ENCODE peak calls at places on chromosomes 13 and 19, in ten cellular contexts. X is memory B cell; I is A172; Z is stimulated activated CD4-positive, alpha-beta T cell treated with anti-CD3 and anti-CD28 coated beads, Interleukin-2, amount 100 ng/mL, for 48 hours; J is fibroblast of pulmonary artery; Q is neuronal stem cell; P is activated CD8-positive, alpha-beta memory T cell treated with anti-CD3 and anti-CD28 coated beads for 1 hour; U is activated CD4-positive, alpha-beta T cell treated with anti-CD3 and anti-CD28 coated beads for 24 hours; D is Jurkat, Clone E6-1; H is AG04449. L is an unnamed sample.

GRCh38 chr19:11382898-11383705 is 1.0 kb downstream of the EPOR start:
- DNase-seq in X (peak; percentile 57), I (no peak), Z (peak; percentile 39), J (peak; percentile 39), Q (no peak), P (no peak), U (no peak), D (no peak), H (no peak), L (no peak)

GRCh38 chr13:41117859-41118258 is 14.7 kb downstream of the KBTBD6 start:
- DNase-seq in X (no peak), I (no peak), Z (no peak), J (no peak), Q (no peak), P (no peak), U (no peak), D (no peak), H (no peak), L (no peak)

GRCh38 chr13:40102854-40103253 is 447.4 kb downstream of the COG6 start:
- DNase-seq in X (no peak), I (no peak), Z (peak; percentile 86), J (peak; percentile 90), Q (no peak), P (no peak), U (peak; percentile 84), D (no peak), H (no peak), L (no peak)

GRCh38 chr13:50123515-50123861 is 108.2 kb downstream of the KCNRG start:
- DNase-seq in X (no peak), I (no peak), Z (no peak), J (no peak), Q (no peak), P (no peak), U (no peak), D (no peak), H (no peak), L (no peak)

GRCh38 chr19:2338751-2339643 is 10.5 kb downstream of the SPPL2B start:
- DNase-seq in X (no peak), I (no peak), Z (no peak), J (no peak), Q (no peak), P (no peak), U (no peak), D (no peak), H (no peak), L (no peak)

GRCh38 chr19:30078381-30078910 is 136.4 kb downstream of the URI1 start:
- DNase-seq in X (no peak), I (no peak), Z (no peak), J (no peak), Q (no peak), P (no peak), U (no peak), D (no peak), H (no peak), L (no peak)

GRCh38 chr19:7947939-7948338 is 4.5 kb upstream of the TIMM44 start:
- DNase-seq in X (no peak), I (no peak), Z (no peak), J (peak; percentile 32), Q (no peak), P (no peak), U (no peak), D (no peak), H (no peak), L (no peak)

GRCh38 chr13:107289540-107289939 is 721.6 kb upstream of the ARGLU1 start:
- DNase-seq in X (no peak), I (no peak), Z (no peak), J (no peak), Q (no peak), P (no peak), U (no peak), D (no peak), H (no peak), L (no peak)

GRCh38 chr13:32164622-32165268 is 133.2 kb downstream of the FRY start:
- DNase-seq in X (peak; percentile 10), I (peak; percentile 79), Z (peak; percentile 10), J (peak; percentile 82), Q (peak; percentile 33), P (no peak), U (peak; percentile 10), D (peak; percentile 76), H (no peak), L (no peak)

GRCh38 chr19:8663920-8664670 is 33.7 kb downstream of the NFILZ start:
- DNase-seq in X (no peak), I (no peak), Z (no peak), J (no peak), Q (no peak), P (no peak), U (no peak), D (peak; percentile 84), H (no peak), L (no peak)

GRCh38 chr13:74450976-74451375 is 316.8 kb upstream of the KLF12 start:
- DNase-seq in X (no peak), I (no peak), Z (no peak), J (no peak), Q (no peak), P (no peak), U (no peak), D (no peak), H (no peak), L (no peak)

GRCh38 chr13:26658491-26658890 is 101.0 kb downstream of the WASF3 start:
- DNase-seq in X (no peak), I (no peak), Z (no peak), J (no peak), Q (peak; percentile 43), P (no peak), U (no peak), D (no peak), H (no peak), L (no peak)

GRCh38 chr19:32238076-32238475 is 107.3 kb upstream of the ZNF507 start:
- DNase-seq in X (no peak), I (no peak), Z (no peak), J (no peak), Q (no peak), P (no peak), U (no peak), D (peak; percentile 9), H (no peak), L (no peak)

GRCh38 chr19:3325451-3325850 is 40.9 kb upstream of the NFIC start:
- DNase-seq in X (no peak), I (no peak), Z (no peak), J (no peak), Q (no peak), P (no peak), U (no peak), D (no peak), H (no peak), L (no peak)

GRCh38 chr13:70792121-70792520 is 683.9 kb upstream of the KLHL1 start:
- DNase-seq in X (no peak), I (no peak), Z (no peak), J (no peak), Q (no peak), P (no peak), U (no peak), D (no peak), H (no peak), L (no peak)

GRCh38 chr19:31408460-31409124 is 59.4 kb upstream of the TSHZ3 start:
- DNase-seq in X (no peak), I (peak; percentile 94), Z (no peak), J (peak; percentile 98), Q (no peak), P (no peak), U (no peak), D (no peak), H (peak; percentile 61), L (no peak)

GRCh38 chr13:97254809-97255208 is 32.7 kb downstream of the MBNL2 start:
- DNase-seq in X (no peak), I (peak; percentile 95), Z (no peak), J (no peak), Q (no peak), P (no peak), U (no peak), D (no peak), H (no peak), L (no peak)

GRCh38 chr13:26061947-26062346 is 10.1 kb upstream of the SHISA2 start:
- DNase-seq in X (no peak), I (peak; percentile 88), Z (no peak), J (peak; percentile 53), Q (no peak), P (no peak), U (no peak), D (no peak), H (peak; percentile 49), L (no peak)

GRCh38 chr13:48263196-48263595 is 30.2 kb downstream of the ITM2B start:
- DNase-seq in X (no peak), I (no peak), Z (no peak), J (no peak), Q (no peak), P (no peak), U (no peak), D (no peak), H (no peak), L (no peak)

GRCh38 chr13:60012503-60012902 is 151.2 kb downstream of the DIAPH3 start:
- DNase-seq in X (no peak), I (no peak), Z (no peak), J (no peak), Q (no peak), P (no peak), U (no peak), D (no peak), H (no peak), L (no peak)

GRCh38 chr19:5489511-5489910 is 34.3 kb downstream of the ZNRF4 start:
- DNase-seq in X (no peak), I (no peak), Z (no peak), J (no peak), Q (no peak), P (no peak), U (no peak), D (no peak), H (no peak), L (no peak)

GRCh38 chr13:38582133-38582532 is 104.7 kb upstream of the FREM2 start:
- DNase-seq in X (peak; percentile 0), I (peak; percentile 35), Z (no peak), J (peak; percentile 57), Q (peak; percentile 33), P (no peak), U (no peak), D (peak; percentile 19), H (no peak), L (no peak)

GRCh38 chr19:4984106-4984380 is 15.1 kb downstream of the KDM4B start:
- DNase-seq in X (no peak), I (no peak), Z (no peak), J (no peak), Q (no peak), P (no peak), U (no peak), D (no peak), H (no peak), L (no peak)

GRCh38 chr13:73551736-73552135 is 492.9 kb downstream of the KLF5 start:
- DNase-seq in X (no peak), I (no peak), Z (no peak), J (no peak), Q (no peak), P (no peak), U (no peak), D (no peak), H (no peak), L (no peak)

GRCh38 chr13:19157461-19157860 is 24.2 kb downstream of the TUBA3C start:
- DNase-seq in X (no peak), I (no peak), Z (no peak), J (no peak), Q (no peak), P (no peak), U (no peak), D (no peak), H (no peak), L (no peak)

GRCh38 chr13:59774511-59774911 is 389.2 kb downstream of the DIAPH3 start:
- DNase-seq in X (no peak), I (no peak), Z (no peak), J (peak; percentile 63), Q (peak; percentile 17), P (no peak), U (no peak), D (no peak), H (peak; percentile 63), L (no peak)

GRCh38 chr19:3224346-3225325 is at the start of gene CELF5:
- DNase-seq in X (no peak), I (peak; percentile 16), Z (peak; percentile 45), J (peak; percentile 11), Q (peak; percentile 67), P (no peak), U (peak; percentile 24), D (no peak), H (no peak), L (no peak)

GRCh38 chr19:44756089-44756562 is 7.6 kb downstream of the BCL3 start:
- DNase-seq in X (no peak), I (no peak), Z (no peak), J (no peak), Q (no peak), P (no peak), U (no peak), D (no peak), H (no peak), L (no peak)

L was measured in cortex of kidney.